ENCODE peak calls at places on chromosomes 6 and 20, in four cellular contexts. W, L, G and N are unnamed samples.

GRCh38 chr6:156780117-156780641 is 3.0 kb downstream of the ARID1B start:
- DNase-seq in L (peak), G (peak), W (peak), N (peak)

GRCh38 chr20:48667889-48668413 is 159.8 kb downstream of the PREX1 start:
- DNase-seq in W (no peak), L (peak), G (no peak), N (no peak)

GRCh38 chr6:142867355-142867801 is 77.6 kb downstream of the HIVEP2 start:
- DNase-seq in G (no peak), W (peak), L (peak), N (no peak)

GRCh38 chr6:140560671-140561070 is 1186.2 kb upstream of the CITED2 start:
- DNase-seq in G (no peak), W (no peak), L (no peak), N (no peak)

GRCh38 chr6:157325069-157325805 is 1.9 kb upstream of the TMEM242 start:
- DNase-seq in W (peak), G (no peak), L (peak), N (no peak)

GRCh38 chr20:63696628-63697356 is at the start of gene TNFRSF6B:
- DNase-seq in G (no peak), W (no peak), L (peak), N (no peak)

GRCh38 chr6:52351879-52352238 is 10.1 kb upstream of the PAQR8 start:
- DNase-seq in W (no peak), L (no peak), G (no peak), N (no peak)

GRCh38 chr6:5036309-5036708 is 32.5 kb upstream of the RPP40 start:
- DNase-seq in L (peak), W (peak), G (no peak), N (peak)

GRCh38 chr6:124373386-124373785 is 569.7 kb downstream of the NKAIN2 start:
- DNase-seq in G (no peak), W (no peak), L (no peak), N (no peak)

GRCh38 chr20:31713312-31714049 is 9.2 kb downstream of the BCL2L1 start:
- DNase-seq in W (peak), G (no peak), L (peak), N (no peak)

DNA sequence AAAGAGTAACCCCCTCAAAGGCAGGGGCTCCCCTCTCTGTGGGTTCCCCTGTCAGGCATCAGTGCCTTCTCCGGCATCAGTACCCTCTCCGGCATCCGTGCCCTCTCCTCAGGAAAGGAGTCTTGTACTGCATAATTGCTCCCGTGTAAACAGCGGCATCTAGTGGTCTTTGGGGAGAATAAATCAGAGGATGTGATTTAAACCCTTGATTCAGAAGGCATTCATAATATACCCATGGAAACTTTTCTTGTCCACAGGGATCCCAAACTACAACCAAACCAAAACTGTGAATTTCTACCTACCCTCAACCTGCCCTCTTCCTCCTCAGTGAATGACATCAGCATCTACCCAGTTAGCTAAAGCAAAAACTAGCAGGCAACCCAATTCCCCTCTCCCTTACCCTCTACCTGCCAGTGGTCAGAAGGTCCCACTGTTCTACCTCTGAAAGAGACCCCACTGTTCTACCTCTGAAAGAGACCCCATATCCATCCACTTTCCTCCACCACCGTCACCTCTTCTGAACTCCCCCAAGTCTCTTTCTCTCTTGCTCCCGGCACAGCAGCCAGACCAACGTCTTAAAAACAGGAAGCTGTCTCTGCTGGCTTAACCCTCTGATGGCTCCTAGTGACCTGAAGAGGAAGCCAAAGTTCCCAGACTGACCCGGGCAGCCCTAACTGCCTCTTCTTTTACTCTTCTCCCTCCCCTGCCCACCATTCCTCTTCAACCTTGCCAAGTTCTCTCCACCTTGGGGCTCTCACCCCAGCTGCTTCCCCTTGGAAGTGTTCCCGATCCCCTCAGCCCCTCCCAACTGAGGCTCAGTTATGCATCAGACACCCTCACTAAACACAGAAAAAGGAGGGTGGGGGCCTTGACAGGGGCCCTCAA is 27.2 kb downstream of the UBE2V1 start:
- DNase-seq in G (no peak), L (peak), W (peak), N (peak)
- TF ChIP-seq FOS in G (no peak), L (no peak), W (no peak), N (no peak)

DNA sequence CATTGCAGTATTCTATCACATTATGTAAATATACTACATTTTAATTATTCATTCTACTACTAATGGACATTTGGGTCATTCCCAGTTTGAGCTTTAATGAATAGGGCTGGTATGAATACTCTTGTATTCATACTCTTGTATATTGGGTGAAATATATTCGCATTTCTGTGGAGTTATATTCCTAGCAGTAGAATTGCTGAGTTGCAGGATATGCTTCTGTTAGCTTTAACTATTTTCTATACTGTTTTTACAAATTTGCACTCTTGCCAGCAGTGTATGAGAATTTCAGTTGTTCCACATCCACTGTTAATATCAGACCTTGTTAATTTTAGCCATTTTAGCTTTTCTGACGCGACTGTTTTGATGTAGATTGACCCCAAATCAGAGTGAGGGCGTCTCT is 944.3 kb downstream of the KIF16B start:
- DNase-seq in G (no peak), L (no peak), W (no peak), N (no peak)
- TF ChIP-seq FOS in G (no peak), L (no peak), W (no peak), N (no peak)

GRCh38 chr6:147506704-147507114 is 1.8 kb upstream of the SAMD5 start:
- DNase-seq in L (peak), W (peak), G (no peak), N (peak)
- TF ChIP-seq FOS in L (no peak), W (no peak), G (no peak), N (no peak)

GRCh38 chr6:85580878-85581267 is 12.8 kb downstream of the SNX14 start:
- DNase-seq in G (no peak), L (no peak), W (peak), N (peak)
- TF ChIP-seq FOS in G (no peak), L (no peak), W (no peak), N (no peak)

DNA sequence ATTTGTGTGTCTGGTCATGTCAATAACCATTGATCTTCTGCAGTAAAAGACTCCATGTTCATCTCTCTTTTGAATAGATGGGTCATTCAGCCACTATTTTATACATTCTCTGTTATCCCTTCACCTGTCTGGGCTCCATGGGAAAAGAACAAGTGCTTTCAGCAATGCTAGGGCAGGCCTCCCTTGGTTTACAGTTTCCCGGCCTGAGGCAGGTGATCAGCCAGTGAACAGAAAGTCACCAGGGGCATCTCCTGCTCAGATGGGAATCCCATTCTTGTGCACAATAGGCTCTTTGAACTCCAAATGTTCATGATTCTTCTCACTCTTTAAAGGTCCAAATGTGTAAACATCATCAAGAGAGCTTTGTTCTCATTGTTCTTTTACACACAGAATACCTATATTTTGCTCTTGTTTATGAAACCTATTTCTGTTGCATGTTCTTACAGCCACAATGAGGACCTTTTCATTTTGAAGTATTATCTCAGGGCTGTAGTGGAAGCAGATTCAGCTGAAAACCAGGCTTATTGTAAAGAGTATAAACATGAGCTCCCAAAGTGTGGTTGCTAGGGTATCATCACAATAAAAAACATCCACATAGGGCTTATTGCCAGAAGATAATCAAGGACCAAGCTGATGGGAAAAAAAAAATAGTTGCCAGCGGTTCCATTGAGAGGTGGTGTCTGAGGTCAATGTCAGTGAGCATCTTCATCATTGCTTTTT is 267.1 kb upstream of the SGK1 start:
- DNase-seq in G (no peak), W (no peak), L (no peak), N (no peak)
- TF ChIP-seq FOS in G (no peak), W (no peak), L (no peak), N (no peak)

GRCh38 chr20:51318058-51318960 is 224.2 kb downstream of the NFATC2 start:
- DNase-seq in G (no peak), L (peak), W (no peak), N (peak)
- TF ChIP-seq FOS in G (no peak), L (no peak), W (no peak), N (no peak)

GRCh38 chr6:26267083-26267589 is 97.9 kb upstream of the BTN3A2 start:
- DNase-seq in W (no peak), G (no peak), L (no peak), N (no peak)
- TF ChIP-seq FOS in W (no peak), G (no peak), L (no peak), N (no peak)

DNA sequence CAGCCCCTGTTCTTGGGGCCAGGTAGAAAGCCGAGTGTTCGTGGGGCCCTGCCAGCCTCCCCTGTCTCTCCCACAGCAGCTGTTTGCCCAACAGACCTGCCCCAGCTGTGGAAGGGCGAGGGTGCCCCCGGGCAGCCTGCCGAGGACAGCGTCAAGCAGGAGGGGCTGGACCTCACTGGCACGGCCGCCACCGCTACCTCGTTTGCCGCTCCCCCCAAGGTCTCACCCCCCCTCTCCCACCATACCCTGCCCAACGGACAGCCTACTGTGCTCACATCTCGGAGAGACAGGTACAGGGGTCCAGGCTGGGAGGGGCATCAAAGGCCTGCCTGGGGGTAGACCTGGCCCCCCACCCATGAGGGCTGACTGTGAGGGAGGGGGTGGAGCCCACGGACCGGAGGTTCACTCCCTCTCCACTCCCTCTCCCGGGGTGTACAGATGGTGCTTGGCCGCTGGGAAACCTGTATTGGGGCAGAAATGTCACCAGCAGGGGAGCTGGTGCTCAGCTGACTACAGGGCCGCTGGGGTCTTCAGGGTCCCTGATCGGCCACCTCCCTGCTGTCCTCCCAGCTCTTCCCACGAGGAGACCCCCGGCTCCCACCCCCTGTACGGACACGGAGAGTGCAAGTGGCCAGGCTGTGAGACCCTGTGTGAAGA is 41.2 kb downstream of the FOXP4 start:
- DNase-seq in L (no peak), G (no peak), W (no peak), N (no peak)
- TF ChIP-seq FOS in L (no peak), G (no peak), W (no peak), N (no peak)

GRCh38 chr20:13809373-13809772 is 24.5 kb downstream of the NDUFAF5 start:
- DNase-seq in L (no peak), W (no peak), G (no peak), N (no peak)
- TF ChIP-seq FOS in L (no peak), W (no peak), G (no peak), N (no peak)